ENCODE peak calls at places on chromosomes 1 and 21, in four cellular contexts. Q is endothelial cell of umbilical vein, L is transverse colon, G is HCT116. V is an unnamed sample. For H3K36me3, the result is how much of the 10 kb centered on the place peaks cover.

GRCh38 chr21:15517394-15517793 is 212.4 kb upstream of the USP25 start:
- DNase-seq in Q (no peak), L (no peak), G (no peak), V (no peak)

GRCh38 chr1:13749543-13750307 is 49.7 kb downstream of the PRDM2 start:
- DNase-seq in Q (peak), L (peak), G (no peak), V (no peak)

GRCh38 chr1:226627924-226628623 is 79.5 kb downstream of the STUM start:
- DNase-seq in Q (no peak), L (no peak), G (no peak), V (no peak)

GRCh38 chr1:245411245-245411644 is 256.5 kb downstream of the KIF26B start:
- DNase-seq in Q (no peak), L (no peak), G (no peak), V (no peak)

GRCh38 chr1:22108343-22109135 is 34.4 kb downstream of the WNT4 start:
- DNase-seq in Q (no peak), L (peak), G (no peak), V (peak)

GRCh38 chr1:200242379-200243041 is 167.3 kb downstream of the ZNF281 start:
- DNase-seq in Q (peak), L (no peak), G (no peak), V (no peak)

GRCh38 chr1:192575499-192576189 is at the start of gene RGS1:
- DNase-seq in Q (no peak), L (peak), G (no peak), V (no peak)

GRCh38 chr1:82386365-82387069 is 585.8 kb downstream of the ADGRL2 start:
- DNase-seq in Q (no peak), L (no peak), G (no peak), V (no peak)

GRCh38 chr21:33490991-33491372 is 534 bp downstream of the DNAJC28 start:
- DNase-seq in Q (peak), L (no peak), G (peak), V (no peak)

GRCh38 chr1:120179420-120180348 is 3.4 kb upstream of the SEC22B start:
- DNase-seq in Q (peak), L (peak), G (no peak), V (no peak)

GRCh38 chr1:150012611-150013010 is 2.1 kb upstream of the OTUD7B start:
- DNase-seq in Q (no peak), L (no peak), G (no peak), V (no peak)

GRCh38 chr1:184958554-184959353 is 15.6 kb downstream of the NIBAN1 start:
- DNase-seq in Q (no peak), L (no peak), G (no peak), V (no peak)

GRCh38 chr1:1827456-1827855 is 49.2 kb upstream of the NADK start:
- DNase-seq in Q (no peak), L (no peak), G (no peak), V (no peak)

GRCh38 chr1:54464477-54465146 is 58.4 kb upstream of the SSBP3 start:
- DNase-seq in Q (peak), L (no peak), G (no peak), V (no peak)

GRCh38 chr1:71081697-71082080 is 854 bp upstream of the ZRANB2 start:
- DNase-seq in Q (no peak), L (no peak), G (no peak), V (no peak)

GRCh38 chr1:203692565-203693470 is 66.2 kb downstream of the ATP2B4 start:
- DNase-seq in Q (peak), L (peak), G (peak), V (peak)

GRCh38 chr1:59903136-59903754 is 23.3 kb downstream of the CYP2J2 start:
- DNase-seq in Q (peak), L (no peak), G (peak), V (no peak)

GRCh38 chr1:197761654-197762053 is 13.6 kb downstream of the DENND1B start:
- DNase-seq in Q (no peak), L (no peak), G (no peak), V (no peak)

GRCh38 chr1:3465091-3465934 is 10.8 kb downstream of the ARHGEF16 start:
- DNase-seq in Q (no peak), L (no peak), G (no peak), V (no peak)

GRCh38 chr1:102970496-102971078 is 137.7 kb downstream of the COL11A1 start:
- DNase-seq in Q (peak), L (no peak), G (peak), V (no peak)

GRCh38 chr1:227449051-227449450 is 114.3 kb upstream of the ZNF678 start:
- DNase-seq in Q (no peak), L (no peak), G (no peak), V (no peak)

DNA sequence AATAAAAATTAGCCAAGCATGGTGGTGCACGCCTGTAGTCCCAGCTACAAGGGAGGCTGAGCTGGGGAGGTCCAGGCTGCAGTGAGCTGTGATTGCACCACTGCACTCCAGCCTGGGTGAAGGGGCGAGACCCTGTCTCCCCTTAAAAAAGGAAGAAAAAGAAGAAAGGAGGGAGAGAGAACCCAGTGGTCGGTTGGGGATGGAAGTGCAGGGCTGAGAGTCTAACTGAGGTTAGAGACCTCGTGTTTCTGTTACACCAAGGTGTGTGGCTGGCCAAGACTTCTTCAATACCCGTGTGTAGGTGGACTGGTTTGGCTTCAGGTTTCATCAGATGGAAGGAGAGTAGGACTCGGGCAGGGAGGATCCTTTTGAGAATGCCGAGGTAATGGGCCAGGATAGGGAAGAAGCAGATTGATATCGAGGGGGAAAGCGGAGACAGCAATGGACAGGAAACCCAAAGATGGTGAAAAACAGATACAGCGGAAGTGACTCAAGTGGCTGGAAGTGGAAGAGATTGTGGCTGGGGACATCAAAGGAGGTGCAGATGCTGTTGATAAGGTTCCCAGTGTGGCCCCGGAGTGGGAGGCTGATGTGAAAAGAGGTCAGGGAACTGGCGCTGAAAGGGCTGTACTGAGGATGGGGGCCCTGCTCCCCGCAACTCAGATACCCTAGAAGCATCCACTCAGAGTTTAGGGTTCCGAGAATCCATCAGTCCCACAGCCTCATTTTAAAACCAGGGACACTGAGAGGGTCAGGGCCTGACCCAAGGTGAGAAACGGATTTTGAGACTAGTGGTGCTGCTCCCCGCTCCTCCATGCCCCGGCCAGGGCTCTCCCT is 681 bp upstream of the UBXN10 start:
- DNase-seq in Q (no peak), L (no peak), G (no peak), V (no peak)
- TF ChIP-seq POLR2AphosphoS5 in Q (no peak), L (no peak), G (no peak), V (no peak)

DNA sequence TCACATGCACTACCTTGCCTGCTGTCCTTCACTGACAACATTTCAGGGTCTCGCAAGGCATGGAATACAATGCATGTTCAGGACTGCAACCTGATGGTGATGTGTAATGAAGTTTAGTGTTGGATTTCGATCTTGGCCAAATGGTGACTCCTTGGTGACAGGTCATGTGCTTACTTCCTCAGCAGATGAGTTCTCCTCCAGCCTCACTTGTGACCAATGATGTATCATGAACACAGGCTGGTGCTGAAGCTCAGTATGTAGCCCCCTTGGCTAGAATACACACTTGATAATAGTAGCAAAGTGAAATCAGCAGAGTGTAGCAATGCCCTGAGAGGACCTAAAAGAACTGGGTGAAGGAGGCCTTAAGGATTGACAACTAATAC is 45.5 kb upstream of the PRDX6 start:
- DNase-seq in Q (no peak), L (no peak), G (no peak), V (no peak)
- H3K36me3 ChIP-seq in Q (under half), L (under half), G (under half), V (under half)

DNA sequence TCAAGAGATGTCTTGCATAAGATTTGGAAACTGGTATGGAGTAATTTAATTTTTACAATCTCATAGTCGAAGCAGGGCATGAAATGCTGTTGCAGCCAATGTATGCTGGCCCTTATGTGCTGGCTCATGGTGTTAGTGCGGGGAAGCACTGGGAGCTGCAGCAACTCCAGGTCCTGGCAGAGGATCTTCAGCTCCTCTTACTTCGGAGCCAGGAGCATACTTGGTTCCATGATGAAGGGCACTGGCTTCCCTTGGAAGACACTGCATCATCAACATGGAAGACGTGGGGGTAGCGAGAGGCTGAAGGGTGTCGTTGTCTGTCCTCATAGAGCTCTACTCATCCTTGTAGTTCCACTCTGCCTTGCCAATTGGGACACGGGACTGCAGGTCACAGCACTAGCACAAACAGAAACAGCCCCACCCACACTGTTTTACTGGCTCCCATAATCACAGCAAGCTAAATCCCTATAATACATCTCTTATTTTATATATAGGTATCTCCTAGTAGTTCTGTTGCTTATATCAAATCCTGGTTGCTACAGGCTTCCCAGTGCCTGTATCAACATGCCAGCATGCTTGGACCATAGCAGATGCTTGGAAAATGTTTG is 22.4 kb downstream of the PLA2G2D start:
- DNase-seq in Q (no peak), L (no peak), G (no peak), V (no peak)
- TF ChIP-seq POLR2A in Q (no peak), L (no peak), G (no peak), V (no peak)

DNA sequence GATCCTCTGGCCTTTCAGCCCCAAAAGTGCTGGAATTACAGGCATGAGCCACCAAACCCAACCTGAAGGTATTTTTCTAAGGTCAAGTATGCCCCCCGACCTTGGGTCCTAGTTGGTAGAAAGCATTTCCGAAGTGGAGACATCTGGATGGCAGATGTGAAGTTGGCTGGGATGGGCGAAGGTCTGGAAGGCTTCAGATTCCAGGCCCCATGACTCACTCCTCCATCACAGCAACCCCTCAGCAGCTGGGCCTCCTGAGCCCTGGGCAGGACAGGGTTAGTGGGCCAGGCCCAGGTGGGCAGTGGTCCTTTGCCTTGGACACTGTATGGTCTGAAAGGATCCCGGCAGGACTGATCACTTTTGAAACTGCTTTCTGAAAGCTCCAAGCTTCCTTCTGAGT is 23.3 kb downstream of the NAV1 start:
- DNase-seq in Q (no peak), L (no peak), G (no peak), V (no peak)
- TF ChIP-seq POLR2AphosphoS5 in Q (no peak), L (peak), G (no peak), V (peak)

GRCh38 chr1:232318143-232318542 is 311.8 kb downstream of the SIPA1L2 start:
- DNase-seq in Q (no peak), L (no peak), G (no peak), V (no peak)

GRCh38 chr1:232319518-232319917 is 310.4 kb downstream of the SIPA1L2 start:
- DNase-seq in Q (no peak), L (no peak), G (no peak), V (no peak)

GRCh38 chr1:232319106-232319505 is 310.8 kb downstream of the SIPA1L2 start:
- DNase-seq in Q (no peak), L (peak), G (no peak), V (no peak)

GRCh38 chr1:232317336-232317735 is 312.6 kb downstream of the SIPA1L2 start:
- DNase-seq in Q (no peak), L (no peak), G (no peak), V (no peak)

GRCh38 chr1:232322162-232322734 is 307.7 kb downstream of the SIPA1L2 start:
- DNase-seq in Q (no peak), L (peak), G (no peak), V (no peak)
- H3K36me3 ChIP-seq in Q (under half), L (under half), G (under half), V (under half)

GRCh38 chr1:11481019-11481418 is 2.1 kb downstream of the DISP3 start:
- DNase-seq in Q (no peak), L (no peak), G (no peak), V (no peak)
- TF ChIP-seq POLR2A in Q (no peak), L (no peak), G (no peak), V (no peak)

GRCh38 chr1:223018534-223018933 is 124.5 kb downstream of the TLR5 start:
- DNase-seq in Q (no peak), L (no peak), G (no peak), V (no peak)

GRCh38 chr1:223022641-223023473 is 120.2 kb downstream of the TLR5 start:
- DNase-seq in Q (no peak), L (no peak), G (no peak), V (no peak)

GRCh38 chr1:223019236-223019635 is 123.8 kb downstream of the TLR5 start:
- DNase-seq in Q (no peak), L (no peak), G (no peak), V (no peak)

GRCh38 chr1:223020770-223021169 is 122.3 kb downstream of the TLR5 start:
- DNase-seq in Q (no peak), L (no peak), G (no peak), V (no peak)

DNA sequence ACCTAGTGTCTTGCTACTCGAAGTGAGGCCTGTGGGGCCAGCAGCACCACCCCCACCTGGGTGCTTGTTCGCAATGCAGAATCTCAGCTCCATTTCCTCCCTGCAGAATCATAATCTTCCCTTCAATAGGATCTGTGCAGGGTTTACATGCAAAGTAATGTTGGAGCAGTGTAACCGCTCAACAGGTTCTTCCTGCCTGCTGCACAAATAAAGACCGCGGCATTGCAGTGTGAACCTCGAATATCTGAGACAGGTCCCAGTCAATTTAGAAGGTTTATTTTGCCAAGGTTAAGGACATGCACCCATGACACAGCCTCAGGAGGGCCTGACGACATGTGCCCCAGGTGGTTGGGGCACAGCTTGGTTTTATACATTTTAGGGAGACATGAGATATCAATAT is 119.2 kb downstream of the TLR5 start:
- DNase-seq in Q (no peak), L (no peak), G (no peak), V (no peak)
- TF ChIP-seq POLR2AphosphoS5 in Q (no peak), L (no peak), G (no peak), V (no peak)